ENCODE peak calls at places on chromosomes 12 and 14, in four cellular contexts. One of them, this sample, is unnamed.

GRCh38 chr14:59360923-59361794 is 104.0 kb downstream of the GPR135 start:
- DNase-seq in left ventricle myocardium inferior: peak; percentile 80
- DNase-seq in PC-9: peak; percentile 88
- DNase-seq in heart left ventricle: peak; percentile 92
- DNase-seq in this sample: peak; percentile 90

GRCh38 chr12:123384318-123384993 is 524 bp downstream of the KMT5A start:
- DNase-seq in left ventricle myocardium inferior: no peak
- DNase-seq in PC-9: peak; percentile 20
- DNase-seq in heart left ventricle: peak; percentile 37
- DNase-seq in this sample: peak; percentile 13

GRCh38 chr14:101965796-101966718 is 1.7 kb downstream of the DYNC1H1 start:
- DNase-seq in left ventricle myocardium inferior: no peak
- DNase-seq in PC-9: no peak
- DNase-seq in heart left ventricle: no peak
- DNase-seq in this sample: no peak

GRCh38 chr12:51970904-51971646 is 19.6 kb downstream of the ACVR1B start:
- DNase-seq in left ventricle myocardium inferior: no peak
- DNase-seq in PC-9: no peak
- DNase-seq in heart left ventricle: no peak
- DNase-seq in this sample: peak; percentile 52

GRCh38 chr12:6508087-6508486 is 14.2 kb downstream of the NCAPD2 start:
- DNase-seq in left ventricle myocardium inferior: no peak
- DNase-seq in PC-9: no peak
- DNase-seq in heart left ventricle: no peak
- DNase-seq in this sample: no peak

GRCh38 chr12:47094804-47095203 is 15.0 kb upstream of the AMIGO2 start:
- DNase-seq in left ventricle myocardium inferior: no peak
- DNase-seq in PC-9: peak; percentile 83
- DNase-seq in heart left ventricle: no peak
- DNase-seq in this sample: no peak

GRCh38 chr14:83520837-83521236 is 1987.2 kb upstream of the SEL1L start:
- DNase-seq in left ventricle myocardium inferior: no peak
- DNase-seq in PC-9: no peak
- DNase-seq in heart left ventricle: no peak
- DNase-seq in this sample: no peak

GRCh38 chr12:55933158-55933798 is 2.3 kb downstream of the DGKA start:
- DNase-seq in left ventricle myocardium inferior: no peak
- DNase-seq in PC-9: peak; percentile 81
- DNase-seq in heart left ventricle: no peak
- DNase-seq in this sample: peak; percentile 91

GRCh38 chr14:65940056-65940735 is 527.7 kb downstream of the FUT8 start:
- DNase-seq in left ventricle myocardium inferior: no peak
- DNase-seq in PC-9: no peak
- DNase-seq in heart left ventricle: no peak
- DNase-seq in this sample: no peak

GRCh38 chr14:72745546-72745945 is 148.4 kb downstream of the DPF3 start:
- DNase-seq in left ventricle myocardium inferior: no peak
- DNase-seq in PC-9: no peak
- DNase-seq in heart left ventricle: no peak
- DNase-seq in this sample: no peak

GRCh38 chr12:69052613-69053408 is 119.8 kb upstream of the CPM start:
- DNase-seq in left ventricle myocardium inferior: no peak
- DNase-seq in PC-9: peak; percentile 79
- DNase-seq in heart left ventricle: no peak
- DNase-seq in this sample: no peak

GRCh38 chr14:95256011-95256775 is 63.5 kb downstream of the CLMN start:
- DNase-seq in left ventricle myocardium inferior: no peak
- DNase-seq in PC-9: no peak
- DNase-seq in heart left ventricle: no peak
- DNase-seq in this sample: no peak

GRCh38 chr14:95254356-95254755 is 65.4 kb downstream of the CLMN start:
- DNase-seq in left ventricle myocardium inferior: no peak
- DNase-seq in PC-9: no peak
- DNase-seq in heart left ventricle: no peak
- DNase-seq in this sample: no peak

GRCh38 chr14:95255013-95255412 is 64.7 kb downstream of the CLMN start:
- DNase-seq in left ventricle myocardium inferior: no peak
- DNase-seq in PC-9: no peak
- DNase-seq in heart left ventricle: no peak
- DNase-seq in this sample: no peak

GRCh38 chr14:95256776-95257060 is 63.0 kb downstream of the CLMN start:
- DNase-seq in left ventricle myocardium inferior: no peak
- DNase-seq in PC-9: no peak
- DNase-seq in heart left ventricle: no peak
- DNase-seq in this sample: no peak

GRCh38 chr14:95255487-95255886 is 64.2 kb downstream of the CLMN start:
- DNase-seq in left ventricle myocardium inferior: no peak
- DNase-seq in PC-9: peak; percentile 39
- DNase-seq in heart left ventricle: peak; percentile 50
- DNase-seq in this sample: peak; percentile 94
- H3K4me1 ChIP-seq in left ventricle myocardium inferior: peaks cover 63% of the 10 kb centered on the region
- H3K4me1 ChIP-seq in PC-9: peaks cover 13% of the 10 kb centered on the region
- H3K4me1 ChIP-seq in heart left ventricle: peaks cover 9% of the 10 kb centered on the region
- H3K4me1 ChIP-seq in this sample: peaks cover 4% of the 10 kb centered on the region

DNA sequence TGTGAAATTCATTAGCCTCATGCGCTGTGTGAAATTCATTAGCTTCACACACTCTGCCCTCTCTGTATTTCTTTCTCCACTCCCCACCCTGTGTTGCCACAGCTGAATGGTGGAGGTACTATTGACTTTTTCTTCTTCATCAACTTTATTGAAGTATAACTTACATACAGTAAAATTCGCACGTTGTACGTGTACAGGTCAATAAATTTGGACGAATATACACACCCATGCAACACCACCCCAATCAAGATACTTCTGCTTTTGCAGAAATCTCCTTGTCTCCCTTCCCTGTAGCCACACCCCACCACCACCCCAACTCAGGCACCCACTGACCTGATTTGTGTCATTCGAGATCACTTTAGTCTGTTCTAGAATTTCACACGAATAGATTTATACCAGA is 51.8 kb downstream of the FBXL14 start:
- DNase-seq in left ventricle myocardium inferior: no peak
- DNase-seq in PC-9: no peak
- DNase-seq in heart left ventricle: no peak
- DNase-seq in this sample: no peak
- H3K27me3 ChIP-seq in left ventricle myocardium inferior: peaks cover 17% of the 10 kb centered on the region
- H3K27me3 ChIP-seq in PC-9: no peaks in the 10 kb centered on the region
- H3K27me3 ChIP-seq in heart left ventricle: peaks cover 4% of the 10 kb centered on the region
- H3K27me3 ChIP-seq in this sample: no peaks in the 10 kb centered on the region

GRCh38 chr12:120725151-120725658 is 421 bp upstream of the ACADS start:
- DNase-seq in left ventricle myocardium inferior: no peak
- DNase-seq in PC-9: no peak
- DNase-seq in heart left ventricle: no peak
- DNase-seq in this sample: no peak
- H3K27ac ChIP-seq in left ventricle myocardium inferior: peak overlapping the region; percentile 92
- H3K27ac ChIP-seq in PC-9: no peak overlapping the region
- H3K27ac ChIP-seq in heart left ventricle: peak overlapping the region; percentile 84
- H3K27ac ChIP-seq in this sample: no peak overlapping the region

GRCh38 chr14:100282083-100282350 is 24.2 kb downstream of the SLC25A29 start:
- DNase-seq in left ventricle myocardium inferior: no peak
- DNase-seq in PC-9: no peak
- DNase-seq in heart left ventricle: no peak
- DNase-seq in this sample: no peak
- H3K4me1 ChIP-seq in left ventricle myocardium inferior: peaks cover 80% of the 10 kb centered on the region
- H3K4me1 ChIP-seq in PC-9: no peaks in the 10 kb centered on the region
- H3K4me1 ChIP-seq in heart left ventricle: no peaks in the 10 kb centered on the region
- H3K4me1 ChIP-seq in this sample: peaks cover 2% of the 10 kb centered on the region

GRCh38 chr12:100716658-100716948 is 78.0 kb upstream of the ANO4 start:
- DNase-seq in left ventricle myocardium inferior: no peak
- DNase-seq in PC-9: no peak
- DNase-seq in heart left ventricle: no peak
- DNase-seq in this sample: no peak
- H3K27me3 ChIP-seq in left ventricle myocardium inferior: peaks cover 83% of the 10 kb centered on the region
- H3K27me3 ChIP-seq in PC-9: peaks cover 24% of the 10 kb centered on the region
- H3K27me3 ChIP-seq in heart left ventricle: peaks cover 59% of the 10 kb centered on the region
- H3K27me3 ChIP-seq in this sample: peaks cover 5% of the 10 kb centered on the region

GRCh38 chr14:100110801-100111200 is 45.6 kb downstream of the EVL start:
- DNase-seq in left ventricle myocardium inferior: no peak
- DNase-seq in PC-9: no peak
- DNase-seq in heart left ventricle: no peak
- DNase-seq in this sample: no peak

GRCh38 chr14:100108840-100109593 is 43.8 kb downstream of the EVL start:
- DNase-seq in left ventricle myocardium inferior: no peak
- DNase-seq in PC-9: no peak
- DNase-seq in heart left ventricle: peak; percentile 45
- DNase-seq in this sample: no peak

GRCh38 chr14:100107236-100107635 is 42.0 kb downstream of the EVL start:
- DNase-seq in left ventricle myocardium inferior: no peak
- DNase-seq in PC-9: no peak
- DNase-seq in heart left ventricle: no peak
- DNase-seq in this sample: no peak

GRCh38 chr14:100108042-100108825 is 43.0 kb downstream of the EVL start:
- DNase-seq in left ventricle myocardium inferior: peak; percentile 88
- DNase-seq in PC-9: peak; percentile 32
- DNase-seq in heart left ventricle: peak; percentile 84
- DNase-seq in this sample: peak; percentile 72

GRCh38 chr14:100109594-100109955 is 44.4 kb downstream of the EVL start:
- DNase-seq in left ventricle myocardium inferior: no peak
- DNase-seq in PC-9: no peak
- DNase-seq in heart left ventricle: no peak
- DNase-seq in this sample: no peak
- H3K27ac ChIP-seq in left ventricle myocardium inferior: no peak overlapping the region
- H3K27ac ChIP-seq in PC-9: no peak overlapping the region
- H3K27ac ChIP-seq in heart left ventricle: no peak overlapping the region
- H3K27ac ChIP-seq in this sample: no peak overlapping the region

GRCh38 chr12:45263587-45263986 is 47.7 kb downstream of the ANO6 start:
- DNase-seq in left ventricle myocardium inferior: no peak
- DNase-seq in PC-9: no peak
- DNase-seq in heart left ventricle: no peak
- DNase-seq in this sample: peak; percentile 10

GRCh38 chr12:45259732-45260480 is 44.0 kb downstream of the ANO6 start:
- DNase-seq in left ventricle myocardium inferior: no peak
- DNase-seq in PC-9: peak; percentile 48
- DNase-seq in heart left ventricle: no peak
- DNase-seq in this sample: peak; percentile 83

GRCh38 chr12:45260481-45260824 is 44.6 kb downstream of the ANO6 start:
- DNase-seq in left ventricle myocardium inferior: no peak
- DNase-seq in PC-9: no peak
- DNase-seq in heart left ventricle: no peak
- DNase-seq in this sample: no peak

GRCh38 chr12:45257185-45257585 is 41.3 kb downstream of the ANO6 start:
- DNase-seq in left ventricle myocardium inferior: no peak
- DNase-seq in PC-9: no peak
- DNase-seq in heart left ventricle: no peak
- DNase-seq in this sample: no peak

DNA sequence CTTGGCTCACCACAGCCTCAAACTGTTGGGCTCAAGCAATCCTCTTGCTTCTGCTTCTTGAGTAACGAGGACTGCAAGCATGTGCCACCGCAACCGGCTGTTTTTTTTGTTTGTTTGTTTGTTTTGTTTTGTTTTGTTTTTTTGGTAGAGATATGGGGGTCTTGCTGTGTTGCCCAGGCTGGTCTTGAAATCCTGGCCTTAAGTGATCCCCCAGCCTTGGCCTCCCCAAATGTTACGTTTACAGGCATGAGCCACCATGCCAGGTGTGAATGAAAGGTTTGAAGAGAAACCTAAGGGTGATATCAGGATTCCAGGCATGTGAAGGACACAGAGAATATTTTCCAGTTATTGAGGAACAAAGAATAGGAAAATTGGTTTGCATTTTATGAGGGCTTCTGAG is 45.0 kb downstream of the ANO6 start:
- DNase-seq in left ventricle myocardium inferior: no peak
- DNase-seq in PC-9: no peak
- DNase-seq in heart left ventricle: no peak
- DNase-seq in this sample: no peak
- H3K4me1 ChIP-seq in left ventricle myocardium inferior: peaks cover 66% of the 10 kb centered on the region
- H3K4me1 ChIP-seq in PC-9: peaks cover 55% of the 10 kb centered on the region
- H3K4me1 ChIP-seq in heart left ventricle: peaks cover 16% of the 10 kb centered on the region
- H3K4me1 ChIP-seq in this sample: peaks cover 5% of the 10 kb centered on the region

DNA sequence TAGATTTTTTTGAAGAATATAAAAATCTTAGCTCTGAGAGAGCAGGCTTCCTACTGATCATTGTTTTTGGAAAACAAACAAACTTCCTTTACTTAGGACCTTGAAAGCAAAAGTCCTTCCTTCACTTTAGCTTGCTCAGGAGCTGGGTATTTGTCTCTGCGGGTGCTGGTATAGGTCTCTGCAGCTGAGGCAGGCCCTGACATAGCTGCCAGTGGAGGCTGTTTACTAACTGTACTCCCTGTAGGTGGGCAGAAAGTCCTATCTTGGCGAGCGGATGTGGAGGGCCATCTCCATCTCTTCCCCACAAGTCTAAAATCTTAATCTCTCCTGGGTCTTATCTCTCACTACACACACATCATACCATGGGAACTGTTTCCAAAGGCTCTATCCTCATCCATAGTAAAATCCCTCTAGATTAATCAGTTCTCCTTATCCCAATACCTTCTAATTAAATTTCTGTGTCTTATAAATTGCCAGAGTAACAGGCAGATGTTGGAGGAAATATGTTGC is 4.1 kb upstream of the MIA2 start:
- DNase-seq in left ventricle myocardium inferior: no peak
- DNase-seq in PC-9: no peak
- DNase-seq in heart left ventricle: no peak
- DNase-seq in this sample: no peak
- H3K27me3 ChIP-seq in left ventricle myocardium inferior: no peaks in the 10 kb centered on the region
- H3K27me3 ChIP-seq in PC-9: no peaks in the 10 kb centered on the region
- H3K27me3 ChIP-seq in heart left ventricle: no peaks in the 10 kb centered on the region
- H3K27me3 ChIP-seq in this sample: no peaks in the 10 kb centered on the region

GRCh38 chr14:105071326-105071725 is 6.1 kb upstream of the GPR132 start:
- DNase-seq in left ventricle myocardium inferior: no peak
- DNase-seq in PC-9: no peak
- DNase-seq in heart left ventricle: no peak
- DNase-seq in this sample: no peak

GRCh38 chr14:105068818-105069217 is 3.6 kb upstream of the GPR132 start:
- DNase-seq in left ventricle myocardium inferior: no peak
- DNase-seq in PC-9: no peak
- DNase-seq in heart left ventricle: no peak
- DNase-seq in this sample: no peak

GRCh38 chr14:105070760-105071137 is 5.5 kb upstream of the GPR132 start:
- DNase-seq in left ventricle myocardium inferior: no peak
- DNase-seq in PC-9: no peak
- DNase-seq in heart left ventricle: no peak
- DNase-seq in this sample: no peak

GRCh38 chr14:105069554-105069886 is 4.3 kb upstream of the GPR132 start:
- DNase-seq in left ventricle myocardium inferior: no peak
- DNase-seq in PC-9: no peak
- DNase-seq in heart left ventricle: no peak
- DNase-seq in this sample: no peak

GRCh38 chr14:105069887-105070759 is 4.9 kb upstream of the GPR132 start:
- DNase-seq in left ventricle myocardium inferior: peak; percentile 45
- DNase-seq in PC-9: no peak
- DNase-seq in heart left ventricle: no peak
- DNase-seq in this sample: no peak
- H3K27ac ChIP-seq in left ventricle myocardium inferior: peak overlapping the region; percentile 12
- H3K27ac ChIP-seq in PC-9: no peak overlapping the region
- H3K27ac ChIP-seq in heart left ventricle: no peak overlapping the region
- H3K27ac ChIP-seq in this sample: peak overlapping the region; percentile 46